ENCODE peak calls at places on chromosomes 16 and 17, in six cellular contexts. One of them, this sample, is unnamed.

GRCh38 chr16:57994778-57995177 is 5.7 kb downstream of the ZNF319 start:
- DNase-seq in HCT116: peak; percentile 37
- DNase-seq in IMR-90: peak; percentile 25
- DNase-seq in right lobe of liver: peak; percentile 57
- DNase-seq in mesenchymal stem cell: peak; percentile 49
- DNase-seq in CD8-positive, alpha-beta T cell: peak; percentile 28
- DNase-seq in this sample: no peak

GRCh38 chr16:64925166-64925565 is 196.7 kb downstream of the CDH11 start:
- DNase-seq in mesenchymal stem cell: peak; percentile 43
- DNase-seq in right lobe of liver: no peak
- DNase-seq in HCT116: no peak
- DNase-seq in CD8-positive, alpha-beta T cell: no peak
- DNase-seq in IMR-90: no peak
- DNase-seq in this sample: no peak

GRCh38 chr16:82657239-82657638 is 30.5 kb downstream of the CDH13 start:
- DNase-seq in right lobe of liver: no peak
- DNase-seq in mesenchymal stem cell: peak; percentile 38
- DNase-seq in HCT116: no peak
- DNase-seq in IMR-90: peak; percentile 79
- DNase-seq in CD8-positive, alpha-beta T cell: no peak
- DNase-seq in this sample: no peak

GRCh38 chr17:33328129-33328528 is 35.0 kb upstream of the ASIC2 start:
- DNase-seq in IMR-90: peak; percentile 4
- DNase-seq in CD8-positive, alpha-beta T cell: no peak
- DNase-seq in right lobe of liver: no peak
- DNase-seq in mesenchymal stem cell: peak; percentile 21
- DNase-seq in HCT116: no peak
- DNase-seq in this sample: peak; percentile 7

GRCh38 chr16:11097782-11098167 is 153.4 kb downstream of the CLEC16A start:
- DNase-seq in CD8-positive, alpha-beta T cell: no peak
- DNase-seq in HCT116: no peak
- DNase-seq in mesenchymal stem cell: no peak
- DNase-seq in IMR-90: no peak
- DNase-seq in right lobe of liver: no peak
- DNase-seq in this sample: no peak

GRCh38 chr17:29645516-29646051 is 22.9 kb upstream of the CORO6 start:
- DNase-seq in HCT116: no peak
- DNase-seq in IMR-90: peak; percentile 82
- DNase-seq in right lobe of liver: no peak
- DNase-seq in CD8-positive, alpha-beta T cell: no peak
- DNase-seq in mesenchymal stem cell: peak; percentile 53
- DNase-seq in this sample: no peak

GRCh38 chr16:28301620-28302019 is 9.3 kb downstream of the SBK1 start:
- DNase-seq in IMR-90: no peak
- DNase-seq in mesenchymal stem cell: no peak
- DNase-seq in CD8-positive, alpha-beta T cell: no peak
- DNase-seq in HCT116: no peak
- DNase-seq in right lobe of liver: no peak
- DNase-seq in this sample: no peak

GRCh38 chr16:51161440-51162195 is 10.5 kb upstream of the SALL1 start:
- DNase-seq in mesenchymal stem cell: peak; percentile 48
- DNase-seq in HCT116: no peak
- DNase-seq in IMR-90: peak; percentile 37
- DNase-seq in right lobe of liver: no peak
- DNase-seq in CD8-positive, alpha-beta T cell: no peak
- DNase-seq in this sample: no peak

GRCh38 chr17:79859676-79860615 is 20.7 kb upstream of the CBX4 start:
- DNase-seq in CD8-positive, alpha-beta T cell: no peak
- DNase-seq in mesenchymal stem cell: no peak
- DNase-seq in HCT116: no peak
- DNase-seq in right lobe of liver: no peak
- DNase-seq in IMR-90: no peak
- DNase-seq in this sample: no peak

DNA sequence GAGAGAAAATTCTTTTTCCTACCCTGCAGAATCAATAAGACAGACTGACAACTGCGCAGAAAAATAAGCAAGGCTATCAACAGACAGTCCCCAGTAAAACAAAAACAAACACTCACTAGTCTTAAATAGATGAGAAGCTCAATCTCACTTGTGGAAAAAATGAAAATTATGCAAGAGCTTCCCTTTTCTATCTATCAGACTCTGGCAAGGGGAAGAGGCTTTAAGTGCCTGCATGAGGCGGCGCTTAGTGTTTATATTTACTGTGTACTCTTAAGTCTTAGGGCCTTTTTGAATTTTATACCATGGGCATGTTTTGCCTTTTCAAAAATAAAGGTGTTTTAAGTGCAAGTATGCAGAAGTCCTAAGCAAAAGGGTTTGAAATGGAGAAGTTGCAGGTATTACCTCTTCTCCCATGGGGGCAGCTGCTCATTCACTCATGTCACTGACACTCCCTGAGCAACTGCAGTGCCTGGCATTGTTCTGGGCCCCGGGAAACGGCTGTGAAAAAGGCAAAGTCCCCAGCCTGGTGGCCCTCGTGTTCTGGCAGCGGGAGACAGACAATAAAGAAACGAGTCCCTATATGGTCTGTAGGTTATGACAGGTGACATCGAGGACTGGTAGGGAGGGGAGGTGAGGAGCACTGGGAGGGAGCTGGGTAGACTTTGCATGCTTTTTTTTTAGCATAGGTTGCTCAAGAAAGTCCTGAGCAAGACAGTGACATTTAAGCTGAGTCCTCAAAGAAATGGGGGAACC is 35.2 kb downstream of the HSBP1 start:
- DNase-seq in CD8-positive, alpha-beta T cell: no peak
- DNase-seq in mesenchymal stem cell: peak; percentile 74
- DNase-seq in IMR-90: no peak
- DNase-seq in right lobe of liver: no peak
- DNase-seq in HCT116: no peak
- DNase-seq in this sample: no peak
- H3K4me1 ChIP-seq in CD8-positive, alpha-beta T cell: no peaks in the 10 kb centered on the region
- H3K4me1 ChIP-seq in mesenchymal stem cell: no peaks in the 10 kb centered on the region
- H3K4me1 ChIP-seq in IMR-90: no peaks in the 10 kb centered on the region
- H3K4me1 ChIP-seq in right lobe of liver: no peaks in the 10 kb centered on the region
- H3K4me1 ChIP-seq in HCT116: no peaks in the 10 kb centered on the region
- H3K4me1 ChIP-seq in this sample: peaks cover 5% of the 10 kb centered on the region

DNA sequence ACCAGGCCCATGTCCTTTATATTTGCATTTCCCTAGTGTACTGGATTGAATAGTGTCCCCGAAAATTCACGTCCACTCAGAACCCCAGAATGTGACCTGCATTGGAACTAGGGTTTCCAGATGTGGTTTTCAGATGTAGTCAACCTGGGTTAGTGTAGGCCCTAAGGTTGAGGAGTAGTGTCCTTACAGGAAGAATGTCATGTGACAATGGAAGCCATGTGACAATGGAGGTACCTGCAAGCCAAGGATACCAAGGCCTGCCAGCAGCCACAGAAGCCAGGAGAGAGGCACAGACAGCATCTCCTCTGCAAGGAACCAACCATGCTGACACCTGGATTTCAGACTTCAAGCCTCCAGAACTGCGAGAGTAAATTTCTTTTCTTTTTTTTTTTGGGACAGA is 5.2 kb upstream of the PRR15L start:
- DNase-seq in right lobe of liver: no peak
- DNase-seq in IMR-90: no peak
- DNase-seq in mesenchymal stem cell: no peak
- DNase-seq in HCT116: no peak
- DNase-seq in CD8-positive, alpha-beta T cell: no peak
- DNase-seq in this sample: no peak
- H3K4me3 ChIP-seq in right lobe of liver: no peak overlapping the region
- H3K4me3 ChIP-seq in IMR-90: no peak overlapping the region
- H3K4me3 ChIP-seq in mesenchymal stem cell: no peak overlapping the region
- H3K4me3 ChIP-seq in HCT116: no peak overlapping the region
- H3K4me3 ChIP-seq in CD8-positive, alpha-beta T cell: no peak overlapping the region
- H3K4me3 ChIP-seq in this sample: no peak overlapping the region

GRCh38 chr17:45225964-45226530 is 4.4 kb downstream of the FMNL1 start:
- DNase-seq in mesenchymal stem cell: no peak
- DNase-seq in HCT116: no peak
- DNase-seq in CD8-positive, alpha-beta T cell: peak; percentile 95
- DNase-seq in right lobe of liver: peak; percentile 81
- DNase-seq in IMR-90: no peak
- DNase-seq in this sample: no peak
- H3K4me1 ChIP-seq in mesenchymal stem cell: peaks cover 57% of the 10 kb centered on the region
- H3K4me1 ChIP-seq in HCT116: peaks cover 83% of the 10 kb centered on the region
- H3K4me1 ChIP-seq in CD8-positive, alpha-beta T cell: peaks cover 67% of the 10 kb centered on the region
- H3K4me1 ChIP-seq in right lobe of liver: no peaks in the 10 kb centered on the region
- H3K4me1 ChIP-seq in IMR-90: peaks cover 44% of the 10 kb centered on the region
- H3K4me1 ChIP-seq in this sample: peaks cover 9% of the 10 kb centered on the region

GRCh38 chr16:30947533-30948086 is 1.3 kb upstream of the ORAI3 start:
- DNase-seq in IMR-90: no peak
- DNase-seq in mesenchymal stem cell: no peak
- DNase-seq in HCT116: no peak
- DNase-seq in right lobe of liver: no peak
- DNase-seq in CD8-positive, alpha-beta T cell: no peak
- DNase-seq in this sample: no peak

GRCh38 chr16:30948956-30949654 is at the start of gene ORAI3:
- DNase-seq in IMR-90: peak; percentile 44
- DNase-seq in CD8-positive, alpha-beta T cell: peak; percentile 32
- DNase-seq in HCT116: no peak
- DNase-seq in right lobe of liver: peak; percentile 90
- DNase-seq in mesenchymal stem cell: peak; percentile 82
- DNase-seq in this sample: no peak

GRCh38 chr16:30944352-30944751 is 4.5 kb upstream of the ORAI3 start:
- DNase-seq in CD8-positive, alpha-beta T cell: no peak
- DNase-seq in right lobe of liver: no peak
- DNase-seq in IMR-90: no peak
- DNase-seq in mesenchymal stem cell: no peak
- DNase-seq in HCT116: no peak
- DNase-seq in this sample: no peak

GRCh38 chr16:30948087-30948955 is 547 bp upstream of the ORAI3 start:
- DNase-seq in CD8-positive, alpha-beta T cell: no peak
- DNase-seq in IMR-90: peak; percentile 96
- DNase-seq in HCT116: peak; percentile 92
- DNase-seq in right lobe of liver: peak; percentile 79
- DNase-seq in mesenchymal stem cell: peak; percentile 100
- DNase-seq in this sample: peak; percentile 100

DNA sequence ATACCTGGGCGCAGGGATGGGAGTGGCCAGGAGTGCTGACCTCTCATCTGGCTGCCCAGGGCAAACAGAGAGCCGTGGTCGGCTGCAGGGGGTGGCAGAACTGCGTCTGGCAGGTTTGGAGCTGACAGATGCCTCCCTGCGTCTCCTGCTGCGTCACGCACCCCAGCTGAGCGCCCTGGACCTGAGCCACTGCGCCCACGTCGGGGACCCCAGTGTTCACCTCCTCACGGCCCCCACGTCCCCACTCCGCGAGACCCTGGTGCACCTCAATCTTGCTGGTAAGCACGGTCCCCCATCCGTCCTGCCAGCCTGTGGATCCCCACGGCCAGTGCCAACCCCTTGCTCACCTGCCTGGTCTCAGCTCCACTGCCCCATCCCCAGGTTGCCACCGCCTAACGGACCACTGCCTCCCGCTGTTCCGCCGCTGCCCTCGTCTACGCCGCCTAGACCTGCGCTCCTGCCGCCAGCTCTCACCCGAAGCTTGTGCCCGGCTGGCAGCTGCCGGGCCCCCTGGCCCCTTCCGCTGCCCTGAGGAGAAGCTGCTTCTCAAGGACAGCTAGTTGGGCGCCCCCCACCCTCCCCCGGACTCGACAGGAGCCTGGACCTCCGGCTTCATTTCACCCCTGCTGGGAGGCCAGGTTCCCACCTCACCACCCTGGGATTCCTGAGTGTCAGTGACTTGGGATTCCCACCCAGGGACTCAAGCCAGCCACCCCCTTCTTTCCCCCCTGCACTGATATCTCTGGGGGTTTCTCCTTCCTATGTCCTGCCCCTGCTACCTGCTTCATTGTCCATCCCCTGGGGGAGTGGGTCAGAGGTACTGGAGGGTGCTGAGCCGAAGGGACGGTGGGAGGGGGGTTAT is 2.0 kb upstream of the ORAI3 start:
- DNase-seq in mesenchymal stem cell: no peak
- DNase-seq in right lobe of liver: peak; percentile 38
- DNase-seq in IMR-90: no peak
- DNase-seq in CD8-positive, alpha-beta T cell: no peak
- DNase-seq in HCT116: no peak
- DNase-seq in this sample: no peak
- H3K4me3 ChIP-seq in mesenchymal stem cell: no peak overlapping the region
- H3K4me3 ChIP-seq in right lobe of liver: no peak overlapping the region
- H3K4me3 ChIP-seq in IMR-90: no peak overlapping the region
- H3K4me3 ChIP-seq in CD8-positive, alpha-beta T cell: no peak overlapping the region
- H3K4me3 ChIP-seq in HCT116: no peak overlapping the region
- H3K4me3 ChIP-seq in this sample: no peak overlapping the region

GRCh38 chr16:76157629-76158028 is 119.6 kb upstream of the CNTNAP4 start:
- DNase-seq in HCT116: no peak
- DNase-seq in right lobe of liver: no peak
- DNase-seq in CD8-positive, alpha-beta T cell: no peak
- DNase-seq in mesenchymal stem cell: no peak
- DNase-seq in IMR-90: no peak
- DNase-seq in this sample: no peak
- H3K4me1 ChIP-seq in HCT116: no peaks in the 10 kb centered on the region
- H3K4me1 ChIP-seq in right lobe of liver: no peaks in the 10 kb centered on the region
- H3K4me1 ChIP-seq in CD8-positive, alpha-beta T cell: no peaks in the 10 kb centered on the region
- H3K4me1 ChIP-seq in mesenchymal stem cell: no peaks in the 10 kb centered on the region
- H3K4me1 ChIP-seq in IMR-90: no peaks in the 10 kb centered on the region
- H3K4me1 ChIP-seq in this sample: no peaks in the 10 kb centered on the region

GRCh38 chr17:45138911-45139532 is 3.5 kb downstream of the ACBD4 start:
- DNase-seq in right lobe of liver: no peak
- DNase-seq in mesenchymal stem cell: no peak
- DNase-seq in IMR-90: no peak
- DNase-seq in CD8-positive, alpha-beta T cell: no peak
- DNase-seq in HCT116: no peak
- DNase-seq in this sample: no peak

GRCh38 chr17:45139533-45139920 is 4.0 kb downstream of the ACBD4 start:
- DNase-seq in right lobe of liver: no peak
- DNase-seq in IMR-90: no peak
- DNase-seq in mesenchymal stem cell: no peak
- DNase-seq in CD8-positive, alpha-beta T cell: no peak
- DNase-seq in HCT116: no peak
- DNase-seq in this sample: no peak

GRCh38 chr17:45136846-45137560 is 1.5 kb downstream of the ACBD4 start:
- DNase-seq in right lobe of liver: peak; percentile 27
- DNase-seq in IMR-90: no peak
- DNase-seq in CD8-positive, alpha-beta T cell: no peak
- DNase-seq in mesenchymal stem cell: no peak
- DNase-seq in HCT116: no peak
- DNase-seq in this sample: no peak

GRCh38 chr17:45135978-45136791 is 698 bp downstream of the ACBD4 start:
- DNase-seq in IMR-90: no peak
- DNase-seq in CD8-positive, alpha-beta T cell: no peak
- DNase-seq in HCT116: no peak
- DNase-seq in mesenchymal stem cell: no peak
- DNase-seq in right lobe of liver: peak; percentile 26
- DNase-seq in this sample: no peak

DNA sequence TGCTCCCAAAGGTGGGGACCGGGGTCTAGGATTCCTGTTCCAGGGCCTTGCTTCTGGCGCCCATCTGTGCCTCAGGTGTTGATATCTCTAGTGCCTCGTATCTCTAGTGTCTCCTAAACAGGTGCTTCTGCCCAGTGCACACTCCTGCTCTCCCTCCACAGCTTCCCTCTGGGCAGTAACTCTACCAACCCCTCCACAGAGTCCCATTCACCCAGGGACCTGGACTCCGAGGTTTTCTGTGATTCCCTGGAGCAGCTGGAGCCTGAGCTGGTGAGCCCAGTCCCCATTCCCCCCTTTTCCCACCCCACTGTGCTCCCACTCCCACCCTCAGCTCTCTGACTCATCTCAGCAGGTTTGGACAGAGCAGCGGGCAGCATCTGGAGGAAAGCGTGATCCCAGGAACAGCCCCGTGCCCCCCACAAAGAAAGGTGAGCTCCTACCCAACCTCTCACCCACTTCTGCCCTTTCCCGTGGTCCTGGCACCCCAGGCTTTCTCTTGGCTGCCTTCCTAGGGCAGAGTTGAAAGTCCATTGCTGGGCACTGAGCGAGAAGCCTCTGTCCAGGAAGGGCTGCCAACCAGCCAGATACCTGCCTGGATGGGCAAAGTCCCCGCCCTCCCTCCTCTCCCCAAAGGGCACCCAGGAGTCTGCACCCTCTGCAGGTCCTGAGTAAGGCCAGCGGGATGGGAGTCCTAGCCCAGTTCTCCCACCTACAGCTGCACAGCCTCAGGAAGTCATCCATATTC is 2.2 kb downstream of the ACBD4 start:
- DNase-seq in HCT116: no peak
- DNase-seq in IMR-90: no peak
- DNase-seq in right lobe of liver: peak; percentile 89
- DNase-seq in CD8-positive, alpha-beta T cell: no peak
- DNase-seq in mesenchymal stem cell: no peak
- DNase-seq in this sample: no peak
- H3K4me3 ChIP-seq in HCT116: no peak overlapping the region
- H3K4me3 ChIP-seq in IMR-90: no peak overlapping the region
- H3K4me3 ChIP-seq in right lobe of liver: peak overlapping the region; percentile 92
- H3K4me3 ChIP-seq in CD8-positive, alpha-beta T cell: no peak overlapping the region
- H3K4me3 ChIP-seq in mesenchymal stem cell: no peak overlapping the region
- H3K4me3 ChIP-seq in this sample: no peak overlapping the region